ENCODE peak calls at places on chromosomes 16 and 17, in five cellular contexts. D is stimulated activated CD4-positive, alpha-beta T cell treated with anti-CD3 and anti-CD28 coated beads, Interleukin-4, amount 100 ng/mL, for 24 hours; T is T-helper 2 cell; L is naive B cell; K is fibroblast of pulmonary artery. E is an unnamed sample.

GRCh38 chr17:28125530-28126382 is 83.3 kb downstream of the NLK start:
- DNase-seq in D (no peak), T (no peak), L (no peak), K (no peak), E (no peak)

GRCh38 chr17:72790194-72790593 is 302.3 kb downstream of the SLC39A11 start:
- DNase-seq in D (no peak), T (no peak), L (no peak), K (no peak), E (no peak)

GRCh38 chr16:31182391-31182790 is 2.5 kb downstream of the FUS start:
- DNase-seq in D (no peak), T (no peak), L (no peak), K (no peak), E (no peak)

GRCh38 chr17:63843387-63844292 is 1.2 kb upstream of the SMARCD2 start:
- DNase-seq in D (peak; percentile 43), T (no peak), L (peak; percentile 68), K (peak; percentile 93), E (no peak)

GRCh38 chr16:69111831-69112230 is 6.4 kb downstream of the HAS3 start:
- DNase-seq in D (no peak), T (no peak), L (no peak), K (no peak), E (no peak)

GRCh38 chr17:81510798-81511549 is 1.6 kb downstream of the ACTG1 start:
- DNase-seq in D (peak; percentile 29), T (no peak), L (peak; percentile 37), K (peak; percentile 42), E (no peak)

GRCh38 chr16:88533381-88533831 is 36.8 kb upstream of the ZC3H18 start:
- DNase-seq in D (no peak), T (no peak), L (no peak), K (no peak), E (no peak)

GRCh38 chr16:23318639-23319038 is 16.5 kb downstream of the SCNN1B start:
- DNase-seq in D (no peak), T (no peak), L (no peak), K (no peak), E (no peak)

GRCh38 chr16:1678500-1679098 is 520 bp downstream of the JPT2 start:
- DNase-seq in D (peak; percentile 46), T (peak; percentile 33), L (peak; percentile 59), K (peak; percentile 23), E (no peak)

GRCh38 chr17:33514369-33514768 is 221.3 kb upstream of the ASIC2 start:
- DNase-seq in D (no peak), T (no peak), L (no peak), K (no peak), E (no peak)

GRCh38 chr17:65023791-65024190 is 32.7 kb downstream of the GNA13 start:
- DNase-seq in D (no peak), T (no peak), L (no peak), K (no peak), E (no peak)

GRCh38 chr17:5561736-5562135 is 22.6 kb downstream of the NLRP1 start:
- DNase-seq in D (no peak), T (no peak), L (no peak), K (no peak), E (no peak)

GRCh38 chr16:68339214-68339613 is 28.4 kb downstream of the PRMT7 start:
- DNase-seq in D (no peak), T (no peak), L (no peak), K (no peak), E (no peak)

GRCh38 chr16:21184834-21185233 is 26.4 kb downstream of the LDAF1 start:
- DNase-seq in D (peak; percentile 33), T (no peak), L (peak; percentile 19), K (no peak), E (no peak)

GRCh38 chr17:16282522-16282921 is 65.5 kb downstream of the PIGL start:
- DNase-seq in D (no peak), T (no peak), L (no peak), K (peak; percentile 84), E (no peak)

GRCh38 chr17:42760652-42761581 is at the start of gene RAMP2:
- DNase-seq in D (no peak), T (no peak), L (no peak), K (no peak), E (no peak)

GRCh38 chr17:57086069-57086930 is 1.3 kb downstream of the AKAP1 start:
- DNase-seq in D (peak; percentile 24), T (no peak), L (peak; percentile 11), K (peak; percentile 12), E (no peak)

GRCh38 chr17:72488542-72489272 is 367.9 kb downstream of the SOX9 start:
- DNase-seq in D (no peak), T (no peak), L (no peak), K (no peak), E (no peak)

GRCh38 chr17:28712037-28712704 is 483 bp upstream of the PROCA1 start:
- DNase-seq in D (peak; percentile 73), T (peak; percentile 53), L (peak; percentile 63), K (no peak), E (no peak)

GRCh38 chr17:35811759-35812158 is 2.5 kb downstream of the TAF15 start:
- DNase-seq in D (no peak), T (no peak), L (no peak), K (no peak), E (no peak)

GRCh38 chr17:64202683-64203430 is 60.2 kb downstream of the TEX2 start:
- DNase-seq in D (no peak), T (no peak), L (no peak), K (peak; percentile 56), E (no peak)

GRCh38 chr16:30903596-30903995 is 7.2 kb downstream of the CTF1 start:
- DNase-seq in D (no peak), T (no peak), L (no peak), K (peak; percentile 61), E (no peak)

E was measured in iPS DF 19.7.